ENCODE peak calls at places on chromosomes 11 and 22, in six cellular contexts. E is aorta, Q is OCI-M1, Z is left cardiac atrium, J is ovary, L is progenitor cell of endocrine pancreas. O is an unnamed sample.

GRCh38 chr11:58530236-58530635 is 22.3 kb upstream of the OR5B21 start:
- DNase-seq in J (no peak), E (no peak), L (no peak), Z (no peak), Q (no peak), O (no peak)

GRCh38 chr22:36910461-36910860 is 3.0 kb upstream of the CSF2RB start:
- DNase-seq in L (no peak), J (no peak), Q (no peak), E (no peak), Z (no peak), O (no peak)

GRCh38 chr11:93529707-93530467 is 13.3 kb downstream of the SMCO4 start:
- DNase-seq in E (peak; percentile 77), J (peak; percentile 49), Z (no peak), L (no peak), Q (no peak), O (no peak)

GRCh38 chr11:45982656-45983470 is 60.4 kb downstream of the LARGE2 start:
- DNase-seq in Q (peak; percentile 98), Z (peak; percentile 40), J (peak; percentile 39), L (no peak), E (no peak), O (peak; percentile 72)

GRCh38 chr11:11229691-11230090 is 123.4 kb downstream of the CSNK2A3 start:
- DNase-seq in Z (no peak), L (no peak), J (no peak), Q (no peak), E (no peak), O (no peak)

GRCh38 chr11:85725510-85726258 is 39.7 kb upstream of the CCDC89 start:
- DNase-seq in L (no peak), E (no peak), Q (no peak), J (no peak), Z (no peak), O (peak; percentile 80)

GRCh38 chr22:49768961-49769690 is 58.5 kb downstream of the BRD1 start:
- DNase-seq in Q (no peak), E (peak; percentile 37), Z (peak; percentile 26), J (peak; percentile 79), L (no peak), O (peak; percentile 43)

GRCh38 chr11:58905716-58906547 is 33.4 kb upstream of the GLYATL1 start:
- DNase-seq in E (peak; percentile 55), L (peak; percentile 47), Q (no peak), Z (peak; percentile 51), J (no peak), O (peak; percentile 71)

GRCh38 chr22:46480396-46480795 is 57.0 kb downstream of the CELSR1 start:
- DNase-seq in Q (no peak), L (no peak), Z (no peak), J (no peak), E (no peak), O (no peak)

GRCh38 chr11:8408151-8408930 is 144.7 kb upstream of the LMO1 start:
- DNase-seq in J (no peak), Q (no peak), Z (no peak), L (no peak), E (no peak), O (no peak)

GRCh38 chr11:67486481-67487195 is 3.8 kb downstream of the AIP start:
- DNase-seq in Q (no peak), Z (no peak), J (peak; percentile 25), E (peak; percentile 37), L (no peak), O (no peak)

GRCh38 chr11:134725211-134725610 is 313.2 kb upstream of the B3GAT1 start:
- DNase-seq in E (no peak), J (no peak), Q (no peak), L (no peak), Z (no peak), O (no peak)

GRCh38 chr11:119065369-119065768 is 2.2 kb upstream of the VPS11 start:
- DNase-seq in Z (no peak), Q (peak; percentile 89), J (no peak), L (no peak), E (no peak), O (no peak)

GRCh38 chr22:43013355-43014061 is 1.4 kb downstream of the PACSIN2 start:
- DNase-seq in Q (no peak), J (no peak), E (no peak), Z (no peak), L (no peak), O (no peak)

GRCh38 chr11:15625691-15626090 is 511.0 kb downstream of the INSC start:
- DNase-seq in L (no peak), J (no peak), E (no peak), Z (no peak), Q (no peak), O (no peak)

GRCh38 chr11:134584001-134584561 is 172.0 kb upstream of the B3GAT1 start:
- DNase-seq in Z (no peak), E (no peak), J (no peak), L (no peak), Q (no peak), O (no peak)

GRCh38 chr11:61011950-61012830 is 40.7 kb downstream of the CD6 start:
- DNase-seq in Z (no peak), E (no peak), Q (no peak), L (no peak), J (no peak), O (no peak)

GRCh38 chr11:7630002-7630401 is 43.3 kb downstream of the CYB5R2 start:
- DNase-seq in J (no peak), L (no peak), Z (no peak), Q (no peak), E (peak; percentile 57), O (no peak)

GRCh38 chr11:134101292-134101691 is 32.4 kb downstream of the JAM3 start:
- DNase-seq in Z (no peak), L (no peak), J (no peak), E (no peak), Q (no peak), O (no peak)

GRCh38 chr11:2474059-2474901 is 29.5 kb downstream of the KCNQ1 start:
- DNase-seq in Z (no peak), L (no peak), E (no peak), Q (no peak), J (no peak), O (no peak)

GRCh38 chr11:17743808-17744119 is 9.2 kb downstream of the KCNC1 start:
- DNase-seq in Z (peak; percentile 1), Q (no peak), J (no peak), E (no peak), L (no peak), O (peak; percentile 23)

GRCh38 chr11:65266210-65266609 is 4.4 kb downstream of the POLA2 start:
- DNase-seq in Z (no peak), J (no peak), E (no peak), L (no peak), Q (no peak), O (no peak)

GRCh38 chr22:22171357-22172218 is 73.0 kb upstream of the VPREB1 start:
- DNase-seq in L (no peak), Q (peak; percentile 42), J (no peak), E (no peak), Z (no peak), O (no peak)

GRCh38 chr11:36308577-36308976 is 12.5 kb downstream of the PRR5L start:
- DNase-seq in L (no peak), Z (no peak), J (no peak), E (no peak), Q (no peak), O (no peak)

GRCh38 chr22:35480143-35480542 is 60.5 kb upstream of the RASD2 start:
- DNase-seq in Z (peak; percentile 38), E (no peak), Q (no peak), L (no peak), J (peak; percentile 41), O (no peak)

GRCh38 chr22:49691256-49691655 is 136.4 kb downstream of the BRD1 start:
- DNase-seq in J (no peak), Z (no peak), L (no peak), Q (no peak), E (no peak), O (no peak)

GRCh38 chr11:119885861-119886567 is 157.0 kb upstream of the NECTIN1 start:
- DNase-seq in J (no peak), Z (no peak), E (no peak), Q (no peak), L (no peak), O (no peak)

GRCh38 chr11:129315781-129316579 is 59.7 kb upstream of the BARX2 start:
- DNase-seq in L (no peak), Z (no peak), J (no peak), E (no peak), Q (no peak), O (no peak)

GRCh38 chr11:45332486-45332934 is 46.4 kb upstream of the SYT13 start:
- DNase-seq in L (no peak), J (peak; percentile 56), Z (no peak), E (no peak), Q (peak; percentile 50), O (no peak)

GRCh38 chr11:57413681-57414080 is 13.2 kb downstream of the SLC43A3 start:
- DNase-seq in L (no peak), Z (no peak), Q (no peak), E (no peak), J (no peak), O (no peak)

GRCh38 chr11:61041755-61042518 is 60.4 kb upstream of the CD5 start:
- DNase-seq in E (no peak), J (peak; percentile 65), L (peak; percentile 17), Z (peak; percentile 61), Q (no peak), O (no peak)

GRCh38 chr11:76313913-76314740 is 66.8 kb downstream of the THAP12 start:
- DNase-seq in Q (no peak), J (no peak), Z (no peak), E (no peak), L (no peak), O (no peak)

GRCh38 chr11:118653684-118654390 is 25.6 kb downstream of the TREH start:
- DNase-seq in Q (no peak), J (no peak), E (no peak), Z (no peak), L (no peak), O (no peak)

O was measured in AG04450.